ENCODE peak calls at places on chromosomes 6 and 20, in four cellular contexts. X is AG10803, L is esophagus muscularis mucosa, V is astrocyte. T is an unnamed sample.

GRCh38 chr20:53795170-53795569 is 201.5 kb upstream of the ZNF217 start:
- DNase-seq in V (peak), X (peak), L (no peak), T (no peak)

GRCh38 chr6:21321076-21321475 is 272.5 kb upstream of the SOX4 start:
- DNase-seq in L (no peak), V (no peak), X (no peak), T (no peak)

GRCh38 chr20:62066339-62066982 is 780 bp upstream of the TAF4 start:
- DNase-seq in L (no peak), X (peak), V (peak), T (peak)

GRCh38 chr6:157714153-157714490 is 108.9 kb upstream of the SNX9 start:
- DNase-seq in V (peak), L (no peak), X (peak), T (peak)

GRCh38 chr20:62208805-62209755 is 11.0 kb downstream of the HRH3 start:
- DNase-seq in L (no peak), V (no peak), X (no peak), T (peak)

GRCh38 chr20:13856356-13856755 is 71.5 kb downstream of the NDUFAF5 start:
- DNase-seq in X (no peak), V (no peak), L (no peak), T (no peak)

GRCh38 chr20:57659131-57659788 is 39.0 kb upstream of the ZBP1 start:
- DNase-seq in V (no peak), X (no peak), L (no peak), T (no peak)

GRCh38 chr6:47034919-47035318 is 7.2 kb downstream of the ADGRF1 start:
- DNase-seq in V (peak), L (peak), X (peak), T (peak)

GRCh38 chr20:57043669-57044268 is 222.7 kb downstream of the BMP7 start:
- DNase-seq in V (no peak), L (no peak), X (no peak), T (no peak)

GRCh38 chr6:161085246-161085645 is 93.7 kb downstream of the MAP3K4 start:
- DNase-seq in L (no peak), X (no peak), V (peak), T (no peak)

GRCh38 chr20:64044484-64045247 is 4.8 kb downstream of the SOX18 start:
- DNase-seq in X (peak), V (no peak), L (no peak), T (peak)

GRCh38 chr20:34042286-34042685 is 48.6 kb downstream of the RALY start:
- DNase-seq in X (no peak), L (no peak), V (no peak), T (no peak)

GRCh38 chr20:6783752-6784725 is 16.6 kb downstream of the BMP2 start:
- DNase-seq in V (peak), L (no peak), X (peak), T (peak)

GRCh38 chr6:74018825-74019224 is 322.8 kb downstream of the CD109 start:
- DNase-seq in L (no peak), X (no peak), V (no peak), T (no peak)

GRCh38 chr6:134437376-134437775 is 119.5 kb upstream of the SGK1 start:
- DNase-seq in X (no peak), V (peak), L (no peak), T (peak)

GRCh38 chr6:157813757-157814455 is 9.1 kb upstream of the SNX9 start:
- DNase-seq in X (peak), V (peak), L (no peak), T (peak)

GRCh38 chr6:72911463-72912153 is 289.7 kb downstream of the KCNQ5 start:
- DNase-seq in X (peak), L (no peak), V (peak), T (peak)

GRCh38 chr6:12635813-12636212 is 80.8 kb upstream of the PHACTR1 start:
- DNase-seq in X (peak), L (no peak), V (peak), T (peak)

GRCh38 chr20:22438926-22439325 is 145.4 kb downstream of the FOXA2 start:
- DNase-seq in X (no peak), V (no peak), L (no peak), T (no peak)

GRCh38 chr6:155256122-155256795 is 7.6 kb upstream of the CLDN20 start:
- DNase-seq in X (peak), V (no peak), L (peak), T (no peak)

DNA sequence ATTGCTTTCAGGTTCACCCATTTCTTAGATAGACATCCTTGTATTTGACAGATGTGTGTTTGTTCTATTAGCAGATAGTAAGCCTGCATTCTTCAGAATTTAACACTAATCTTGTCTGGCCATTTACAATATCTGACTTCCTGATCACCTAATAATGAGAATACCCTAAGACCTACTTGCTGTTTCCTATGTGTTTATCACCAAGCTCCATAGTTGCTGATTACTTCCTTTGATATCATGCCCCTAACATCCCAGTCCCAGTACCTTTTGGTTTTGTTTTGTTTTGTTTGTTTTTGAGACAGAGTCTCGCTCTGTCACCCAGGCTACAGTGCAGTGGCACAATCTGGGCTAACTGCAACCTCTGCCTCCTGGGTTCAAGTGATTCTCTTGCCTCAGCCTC is 143.6 kb upstream of the DST start:
- DNase-seq in L (no peak), X (no peak), V (no peak), T (no peak)
- H3K4me3 ChIP-seq in L (no peak), X (no peak), V (no peak), T (no peak)

GRCh38 chr6:95815389-95816056 is 200.3 kb upstream of the FUT9 start:
- DNase-seq in L (no peak), X (no peak), V (no peak), T (no peak)

GRCh38 chr6:95819461-95819860 is 196.3 kb upstream of the FUT9 start:
- DNase-seq in V (no peak), L (no peak), X (no peak), T (no peak)

GRCh38 chr6:95819939-95820338 is 195.8 kb upstream of the FUT9 start:
- DNase-seq in X (no peak), L (no peak), V (no peak), T (no peak)
- TF ChIP-seq CTCF in X (no peak), L (no peak), V (no peak), T (no peak)

DNA sequence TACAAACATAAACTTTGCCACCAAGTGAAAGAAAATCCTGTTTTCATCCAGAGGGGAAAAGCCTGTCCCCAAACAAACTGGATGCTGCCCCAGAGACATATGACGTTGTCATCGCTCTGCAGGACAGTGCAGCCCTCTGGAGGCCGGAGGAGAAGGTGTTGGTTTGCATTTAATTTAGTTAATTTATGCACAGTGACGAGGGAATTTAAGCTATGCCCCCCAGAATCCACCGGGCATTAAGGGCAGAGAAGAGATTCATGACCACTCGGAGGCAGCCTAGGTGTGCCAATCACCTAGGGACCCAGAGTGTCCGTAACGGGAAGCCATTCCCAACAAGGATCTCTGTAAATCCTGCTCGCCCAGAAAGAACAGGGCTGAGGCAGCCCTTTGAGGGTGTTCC is 45.1 kb downstream of the NINL start:
- DNase-seq in X (peak), V (no peak), L (no peak), T (peak)
- H3K4me3 ChIP-seq in X (peak), V (no peak), L (peak), T (peak)

DNA sequence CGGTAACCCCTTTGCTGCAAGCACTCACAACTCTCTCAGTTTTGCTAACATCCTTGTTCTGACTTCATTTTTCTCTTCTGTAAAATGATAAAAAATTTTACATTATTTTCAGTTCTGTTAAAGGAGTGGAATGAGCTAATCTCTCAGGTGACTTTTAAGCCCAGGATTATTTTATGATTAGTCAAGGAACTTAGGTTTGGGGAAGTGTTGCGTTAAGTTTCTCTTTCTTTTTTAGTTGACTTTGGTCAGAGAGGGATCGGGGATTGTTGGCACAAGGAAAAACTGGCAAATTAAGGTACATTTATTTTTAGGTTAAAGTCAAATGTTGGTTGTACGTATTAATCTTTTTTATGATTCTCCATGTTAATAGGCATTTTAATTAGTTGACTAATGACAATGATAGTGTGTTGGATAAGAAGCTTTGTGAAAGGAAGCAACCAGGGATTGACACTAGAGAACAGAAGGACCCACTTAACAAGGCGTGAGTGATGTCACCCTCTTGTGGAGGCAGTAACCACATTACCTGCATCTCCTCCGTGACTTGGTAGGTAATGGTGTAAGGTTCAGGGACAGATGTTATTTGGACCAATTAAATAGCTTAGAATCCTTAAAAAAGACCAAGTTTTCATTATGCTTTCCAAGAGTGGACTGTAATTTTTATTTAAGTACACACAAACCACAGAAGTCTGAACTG is 31.6 kb downstream of the CD83 start:
- DNase-seq in X (no peak), L (no peak), V (no peak), T (no peak)
- TF ChIP-seq CTCF in X (no peak), L (no peak), V (no peak), T (no peak)

T was measured in fibroblast of pulmonary artery.